ENCODE peak calls at places on chromosomes 13 and 19, in six cellular contexts. K, C, Q, O, V and H are unnamed samples.

GRCh38 chr19:37980419-37980975 is 73.5 kb downstream of the SIPA1L3 start:
- DNase-seq in K (no peak), C (no peak), Q (no peak), O (no peak), V (no peak), H (no peak)

GRCh38 chr13:110254151-110254679 is 52.7 kb downstream of the COL4A1 start:
- DNase-seq in K (peak; percentile 75), C (no peak), Q (no peak), O (no peak), V (no peak), H (no peak)

GRCh38 chr13:73231456-73231855 is 172.7 kb downstream of the KLF5 start:
- DNase-seq in K (no peak), C (no peak), Q (no peak), O (no peak), V (no peak), H (peak; percentile 34)

GRCh38 chr19:3065675-3066357 is 3.5 kb upstream of the TLE5 start:
- DNase-seq in K (no peak), C (no peak), Q (no peak), O (no peak), V (no peak), H (no peak)

GRCh38 chr19:47646924-47647323 is 38.0 kb downstream of the BICRA start:
- DNase-seq in K (no peak), C (no peak), Q (no peak), O (no peak), V (no peak), H (no peak)

GRCh38 chr19:24052811-24053210 is 34.2 kb upstream of the ZNF254 start:
- DNase-seq in K (peak; percentile 47), C (no peak), Q (no peak), O (no peak), V (no peak), H (peak; percentile 64)

GRCh38 chr13:90787007-90787406 is 560.5 kb upstream of the MIR17HG start:
- DNase-seq in K (peak; percentile 15), C (no peak), Q (no peak), O (no peak), V (no peak), H (no peak)

GRCh38 chr19:43450545-43450997 is 14.8 kb downstream of the LYPD3 start:
- DNase-seq in K (peak; percentile 81), C (no peak), Q (no peak), O (no peak), V (no peak), H (peak; percentile 73)

GRCh38 chr19:6696239-6696820 is 24.1 kb downstream of the C3 start:
- DNase-seq in K (no peak), C (no peak), Q (no peak), O (no peak), V (no peak), H (no peak)

GRCh38 chr19:9818175-9818733 is 625 bp downstream of the FBXL12 start:
- DNase-seq in K (no peak), C (no peak), Q (no peak), O (no peak), V (no peak), H (no peak)

GRCh38 chr19:28297036-28297435 is 915.9 kb downstream of the UQCRFS1 start:
- DNase-seq in K (no peak), C (no peak), Q (no peak), O (no peak), V (no peak), H (peak; percentile 76)

GRCh38 chr13:111034811-111035210 is 80.3 kb upstream of the ARHGEF7 start:
- DNase-seq in K (peak; percentile 72), C (no peak), Q (no peak), O (no peak), V (no peak), H (peak; percentile 62)

GRCh38 chr13:21703846-21704245 is 33.0 kb downstream of the FGF9 start:
- DNase-seq in K (no peak), C (no peak), Q (peak; percentile 44), O (no peak), V (no peak), H (no peak)

GRCh38 chr13:73168226-73168992 is 109.6 kb downstream of the KLF5 start:
- DNase-seq in K (no peak), C (no peak), Q (no peak), O (no peak), V (no peak), H (no peak)

GRCh38 chr13:48849515-48849914 is 126.2 kb upstream of the FNDC3A start:
- DNase-seq in K (peak; percentile 48), C (no peak), Q (no peak), O (no peak), V (no peak), H (no peak)

DNA sequence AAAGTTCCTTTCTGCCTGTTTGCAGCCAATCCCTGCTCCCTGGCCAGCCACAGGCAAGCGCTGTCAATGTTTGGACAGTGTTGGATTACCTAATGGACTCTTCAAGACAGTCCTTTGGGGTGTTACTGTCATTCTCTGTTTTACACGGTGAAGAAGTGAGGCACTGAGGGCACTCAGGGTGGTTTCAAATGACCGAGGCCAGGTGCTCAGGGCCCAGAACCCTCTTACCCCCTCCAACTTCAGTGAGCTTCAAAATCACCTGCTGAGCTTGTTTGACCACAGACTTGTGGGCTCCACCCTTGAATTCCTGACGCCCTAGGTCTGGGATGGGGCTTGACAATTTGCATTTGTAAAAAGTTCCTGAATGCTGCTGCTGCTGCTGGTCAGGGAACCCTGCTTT is 97.9 kb downstream of the GGACT start:
- DNase-seq in K (peak; percentile 55), C (no peak), Q (no peak), O (no peak), V (no peak), H (no peak)
- H3K4me3 ChIP-seq in K (no peak overlapping the region), C (no peak overlapping the region), Q (no peak overlapping the region), O (no peak overlapping the region), V (no peak overlapping the region), H (no peak overlapping the region)

DNA sequence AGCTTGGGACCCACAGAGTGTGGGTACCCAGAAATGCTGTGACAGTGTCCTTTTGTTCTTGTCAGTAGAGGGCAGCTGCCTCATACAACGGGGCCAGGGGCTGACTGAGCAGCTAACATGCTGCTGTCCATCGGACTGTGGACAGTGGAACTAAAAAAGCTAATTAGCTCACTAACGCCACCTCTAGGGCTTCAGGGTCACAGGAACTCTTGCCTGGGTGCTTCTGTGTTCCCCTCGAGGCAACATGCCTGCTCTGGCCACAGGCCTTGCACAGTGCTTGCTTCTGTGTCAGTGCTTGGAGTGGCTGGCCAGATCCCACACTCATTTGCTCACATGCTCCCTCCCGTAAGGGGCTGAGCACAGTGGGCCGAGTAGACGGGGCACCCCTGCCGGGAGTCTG is 377.0 kb downstream of the OLFM4 start:
- DNase-seq in K (no peak), C (no peak), Q (no peak), O (no peak), V (no peak), H (no peak)
- TF ChIP-seq CTCF in K (no peak), C (no peak), Q (no peak), O (no peak), V (no peak), H (no peak)

DNA sequence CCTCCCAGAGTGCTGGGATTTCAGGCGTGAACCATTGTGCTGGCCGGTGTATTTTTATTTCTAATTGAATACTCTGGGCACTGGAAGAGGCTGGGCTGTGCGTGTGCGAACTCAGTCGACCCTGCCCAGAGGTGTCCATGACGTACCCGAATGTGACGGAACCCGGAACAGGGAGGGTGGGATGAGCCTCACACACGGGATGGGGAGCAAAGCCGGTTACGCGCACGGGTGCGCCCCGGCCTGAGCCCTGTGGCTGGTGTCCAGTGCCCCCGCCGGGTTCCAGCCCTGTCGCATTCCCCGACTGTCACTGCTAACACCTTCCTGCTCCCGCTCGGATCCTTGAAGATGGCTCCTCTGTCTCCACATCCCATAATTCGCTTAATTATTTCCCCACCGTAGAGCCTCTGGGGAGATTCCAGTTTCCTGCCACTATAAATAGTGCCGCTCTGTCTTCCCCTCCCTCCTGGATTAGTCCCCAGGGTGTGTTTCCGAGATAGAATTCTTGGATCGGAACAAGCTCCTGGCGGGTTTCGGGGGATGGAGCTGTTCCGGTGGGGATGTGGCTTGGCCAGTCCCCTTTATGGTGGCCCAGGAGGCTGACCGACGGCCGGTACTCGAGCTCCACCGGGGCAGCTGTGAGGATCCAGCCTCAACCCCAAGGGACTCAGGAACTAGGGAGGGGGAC is 22.0 kb downstream of the SBNO2 start:
- DNase-seq in K (no peak), C (no peak), Q (no peak), O (no peak), V (peak; percentile 40), H (no peak)
- H3K4me3 ChIP-seq in K (no peak overlapping the region), C (no peak overlapping the region), Q (no peak overlapping the region), O (peak overlapping the region; percentile 51), V (no peak overlapping the region), H (no peak overlapping the region)

DNA sequence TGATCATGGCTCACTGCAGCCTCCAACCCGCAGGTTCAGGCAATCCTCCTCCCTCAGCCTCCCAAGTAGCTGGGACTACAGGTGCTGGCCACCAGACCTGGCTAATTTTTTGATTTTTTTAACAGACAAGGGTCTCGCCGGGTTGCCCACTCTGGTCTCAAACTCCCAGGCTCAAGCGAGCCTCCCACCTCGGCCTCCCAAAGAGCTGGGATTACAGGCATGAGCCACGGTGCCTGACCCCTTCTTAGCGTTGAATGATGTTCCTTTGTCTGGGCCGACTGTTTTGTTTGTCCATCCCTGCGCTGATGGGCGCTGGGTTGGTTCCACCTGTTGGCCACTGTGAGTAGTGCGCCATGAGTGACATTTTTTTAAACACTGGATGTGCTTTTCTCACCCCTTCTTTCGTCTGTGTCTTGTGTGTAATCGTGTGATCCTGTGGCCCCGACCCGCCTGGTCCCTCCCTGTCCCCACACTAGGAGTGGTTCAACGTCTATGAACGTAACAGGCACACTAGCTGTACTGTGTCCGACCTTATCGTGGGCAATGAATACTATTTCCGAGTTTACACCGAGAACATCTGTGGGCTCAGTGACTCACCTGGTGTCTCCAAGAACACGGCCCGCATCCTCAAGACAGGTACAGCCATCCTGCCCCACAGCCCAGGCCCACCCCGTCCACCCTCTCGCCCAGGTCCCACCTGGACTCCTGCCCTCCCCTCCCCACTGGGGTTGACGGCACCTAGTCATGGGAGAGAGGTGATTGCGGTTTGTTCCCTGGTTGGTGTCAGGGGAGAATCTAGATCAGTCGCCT is 15.0 kb upstream of the EMC10 start:
- DNase-seq in K (peak; percentile 83), C (peak; percentile 40), Q (peak; percentile 30), O (no peak), V (peak; percentile 66), H (peak; percentile 65)
- TF ChIP-seq CTCF in K (peak; percentile 94), C (peak; percentile 75), Q (peak; percentile 90), O (peak; percentile 66), V (peak; percentile 25), H (peak; percentile 88)

DNA sequence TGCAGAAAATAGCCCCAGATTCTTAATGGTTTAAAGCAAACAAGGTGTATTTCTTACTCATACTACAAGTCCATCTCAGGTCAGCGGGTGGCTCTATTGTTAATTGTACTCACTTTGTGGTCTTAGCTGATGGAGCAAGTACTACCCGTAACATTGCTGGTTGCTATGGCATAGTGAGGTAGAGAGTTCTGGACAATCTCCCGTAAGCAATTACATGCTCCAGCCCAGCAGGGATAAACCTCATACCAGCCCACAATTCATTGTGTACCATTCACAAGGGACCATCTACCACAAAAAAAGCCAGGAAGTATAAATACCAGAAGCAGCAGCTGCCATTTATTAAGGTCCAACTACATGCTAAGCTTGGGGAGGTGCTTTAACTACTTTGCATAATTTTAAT is 167.1 kb downstream of the PCDH9 start:
- DNase-seq in K (no peak), C (peak; percentile 20), Q (no peak), O (no peak), V (no peak), H (no peak)
- H3K4me3 ChIP-seq in K (no peak overlapping the region), C (no peak overlapping the region), Q (no peak overlapping the region), O (no peak overlapping the region), V (no peak overlapping the region), H (no peak overlapping the region)

GRCh38 chr13:51058461-51059167 is 52.5 kb downstream of the C13orf42 start:
- DNase-seq in K (peak; percentile 12), C (no peak), Q (no peak), O (no peak), V (no peak), H (no peak)
- TF ChIP-seq CTCF in K (no peak), C (no peak), Q (no peak), O (no peak), V (no peak), H (no peak)